ENCODE peak calls at places on chromosomes 2 and 18, in five cellular contexts. One of them, this sample, is unnamed.

GRCh38 chr18:59155140-59155539 is 15.5 kb downstream of the SEC11C start:
- DNase-seq in H1: no peak
- DNase-seq in HepG2: no peak
- DNase-seq in GM12878: no peak
- DNase-seq in HEK293T: no peak
- DNase-seq in this sample: no peak

GRCh38 chr2:179141206-179141605 is 91.3 kb upstream of the CCDC141 start:
- DNase-seq in HepG2: no peak
- DNase-seq in H1: no peak
- DNase-seq in HEK293T: no peak
- DNase-seq in GM12878: no peak
- DNase-seq in this sample: no peak

GRCh38 chr2:68548396-68548795 is 81.0 kb downstream of the APLF start:
- DNase-seq in H1: no peak
- DNase-seq in HEK293T: no peak
- DNase-seq in GM12878: no peak
- DNase-seq in HepG2: no peak
- DNase-seq in this sample: no peak

GRCh38 chr2:181306785-181307184 is 150.4 kb upstream of the ITGA4 start:
- DNase-seq in HepG2: no peak
- DNase-seq in H1: no peak
- DNase-seq in HEK293T: no peak
- DNase-seq in GM12878: no peak
- DNase-seq in this sample: no peak

GRCh38 chr2:190415794-190416729 is 7.9 kb downstream of the MFSD6 start:
- DNase-seq in H1: no peak
- DNase-seq in HEK293T: no peak
- DNase-seq in GM12878: no peak
- DNase-seq in HepG2: no peak
- DNase-seq in this sample: no peak

GRCh38 chr2:9972621-9973445 is 21.3 kb downstream of the GRHL1 start:
- DNase-seq in H1: no peak
- DNase-seq in GM12878: no peak
- DNase-seq in HepG2: no peak
- DNase-seq in HEK293T: no peak
- DNase-seq in this sample: no peak

GRCh38 chr2:62999905-63000304 is 50.7 kb upstream of the OTX1 start:
- DNase-seq in HepG2: no peak
- DNase-seq in GM12878: no peak
- DNase-seq in HEK293T: no peak
- DNase-seq in H1: no peak
- DNase-seq in this sample: no peak

GRCh38 chr2:85245891-85246290 is 81.9 kb downstream of the TGOLN2 start:
- DNase-seq in HepG2: no peak
- DNase-seq in GM12878: no peak
- DNase-seq in HEK293T: no peak
- DNase-seq in H1: no peak
- DNase-seq in this sample: no peak

GRCh38 chr2:230816735-230817134 is 48.0 kb upstream of the ITM2C start:
- DNase-seq in HepG2: no peak
- DNase-seq in H1: no peak
- DNase-seq in HEK293T: no peak
- DNase-seq in GM12878: no peak
- DNase-seq in this sample: no peak

GRCh38 chr2:100742884-100743283 is 77.1 kb upstream of the NPAS2 start:
- DNase-seq in GM12878: no peak
- DNase-seq in H1: no peak
- DNase-seq in HEK293T: no peak
- DNase-seq in HepG2: peak; percentile 27
- DNase-seq in this sample: no peak

GRCh38 chr2:69514406-69514805 is 77.2 kb upstream of the NFU1 start:
- DNase-seq in HEK293T: no peak
- DNase-seq in HepG2: no peak
- DNase-seq in GM12878: no peak
- DNase-seq in H1: no peak
- DNase-seq in this sample: peak; percentile 42

GRCh38 chr18:35345460-35345921 is 1.3 kb upstream of the ZNF24 start:
- DNase-seq in HepG2: peak; percentile 79
- DNase-seq in HEK293T: peak; percentile 33
- DNase-seq in GM12878: peak; percentile 17
- DNase-seq in H1: no peak
- DNase-seq in this sample: no peak

GRCh38 chr2:38750793-38751042 is 443 bp downstream of the SRSF7 start:
- DNase-seq in HEK293T: peak; percentile 45
- DNase-seq in H1: no peak
- DNase-seq in HepG2: no peak
- DNase-seq in GM12878: no peak
- DNase-seq in this sample: peak; percentile 27

GRCh38 chr2:42863751-42864150 is 71.4 kb upstream of the HAAO start:
- DNase-seq in GM12878: no peak
- DNase-seq in H1: no peak
- DNase-seq in HEK293T: no peak
- DNase-seq in HepG2: no peak
- DNase-seq in this sample: no peak

GRCh38 chr2:197675711-197676188 is 363 bp upstream of the RFTN2 start:
- DNase-seq in HEK293T: peak; percentile 23
- DNase-seq in H1: no peak
- DNase-seq in HepG2: no peak
- DNase-seq in GM12878: no peak
- DNase-seq in this sample: no peak

DNA sequence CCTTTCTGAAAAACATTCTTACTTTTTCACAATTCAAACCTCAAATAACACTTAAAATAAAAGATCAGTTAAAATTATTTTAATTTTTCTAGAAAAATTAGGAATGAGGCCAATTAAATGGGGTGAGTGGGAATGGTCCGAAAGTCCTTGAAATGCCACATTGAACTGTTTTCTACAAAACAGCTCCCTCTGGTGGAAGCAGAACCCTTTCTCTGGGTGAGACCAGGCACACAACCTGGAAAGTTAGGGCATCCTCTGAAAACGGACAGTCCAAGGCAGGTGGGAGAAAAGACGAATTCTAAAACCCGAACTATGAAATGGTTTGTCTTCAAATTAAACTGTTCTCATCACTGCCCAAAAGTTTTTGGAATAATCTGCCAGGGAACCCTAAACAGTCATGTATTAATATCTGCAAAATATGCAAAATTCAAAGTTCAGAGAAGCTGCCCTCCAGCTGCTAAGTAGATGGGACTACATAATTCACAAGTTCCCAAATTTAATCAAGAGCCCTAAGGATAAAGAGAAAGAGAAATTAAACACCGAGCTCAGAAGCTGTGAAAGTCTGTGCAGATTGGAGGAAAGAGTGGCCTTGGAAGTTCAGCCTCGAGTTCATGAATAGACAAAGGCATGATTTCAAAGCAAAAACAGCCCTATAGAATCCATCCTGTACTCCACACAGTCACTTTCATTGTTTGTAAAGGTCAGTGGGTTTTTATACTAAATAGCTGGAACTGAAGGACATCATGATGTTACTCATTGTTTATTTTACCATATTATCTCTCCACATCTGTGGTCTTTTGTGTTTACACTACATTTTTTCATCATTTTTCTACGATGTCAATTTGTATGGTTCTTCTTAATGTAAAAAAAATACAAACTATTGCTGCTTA is 108.3 kb downstream of the PIEZO2 start:
- DNase-seq in GM12878: no peak
- DNase-seq in HEK293T: peak; percentile 46
- DNase-seq in H1: no peak
- DNase-seq in HepG2: peak; percentile 94
- DNase-seq in this sample: peak; percentile 22
- TF ChIP-seq SUZ12 in GM12878: no peak
- TF ChIP-seq SUZ12 in HEK293T: no peak
- TF ChIP-seq SUZ12 in H1: no peak
- TF ChIP-seq SUZ12 in HepG2: no peak
- TF ChIP-seq SUZ12 in this sample: no peak

DNA sequence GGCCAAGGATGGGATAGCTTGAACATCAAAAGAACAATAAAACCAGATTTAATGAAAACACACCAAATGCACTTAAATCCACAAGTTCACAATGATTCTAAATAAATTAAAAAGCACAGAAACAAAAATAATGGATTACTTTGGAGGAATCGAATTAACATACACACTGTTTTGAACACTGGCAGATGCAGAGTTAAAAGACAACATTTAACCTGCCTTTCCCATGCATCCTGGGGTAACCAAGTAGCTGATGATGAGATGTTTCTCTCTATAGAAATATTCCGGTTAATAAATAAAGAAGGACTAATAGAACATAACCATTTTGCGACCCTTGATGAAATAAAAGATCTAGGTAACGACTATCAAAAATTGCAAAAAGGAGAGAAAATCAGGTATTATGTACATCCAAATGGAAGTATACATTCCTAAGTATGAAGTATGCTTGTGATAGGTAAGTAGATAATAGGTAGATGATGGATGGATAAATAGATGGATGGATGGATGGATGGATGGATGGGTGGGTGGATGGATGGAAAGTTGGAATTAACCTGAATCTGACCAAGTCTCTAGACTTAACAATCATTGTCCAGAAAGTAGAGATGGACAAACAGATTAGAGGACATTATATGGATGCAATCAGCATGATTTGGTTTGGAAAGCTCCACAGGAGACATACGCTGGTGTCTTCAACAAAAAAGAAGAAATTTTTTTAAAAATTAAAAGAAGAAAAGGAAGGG is 57.4 kb upstream of the MYCN start:
- DNase-seq in HEK293T: no peak
- DNase-seq in GM12878: no peak
- DNase-seq in HepG2: no peak
- DNase-seq in H1: no peak
- DNase-seq in this sample: no peak
- TF ChIP-seq SUZ12 in HEK293T: no peak
- TF ChIP-seq SUZ12 in GM12878: no peak
- TF ChIP-seq SUZ12 in HepG2: no peak
- TF ChIP-seq SUZ12 in H1: no peak
- TF ChIP-seq SUZ12 in this sample: no peak

DNA sequence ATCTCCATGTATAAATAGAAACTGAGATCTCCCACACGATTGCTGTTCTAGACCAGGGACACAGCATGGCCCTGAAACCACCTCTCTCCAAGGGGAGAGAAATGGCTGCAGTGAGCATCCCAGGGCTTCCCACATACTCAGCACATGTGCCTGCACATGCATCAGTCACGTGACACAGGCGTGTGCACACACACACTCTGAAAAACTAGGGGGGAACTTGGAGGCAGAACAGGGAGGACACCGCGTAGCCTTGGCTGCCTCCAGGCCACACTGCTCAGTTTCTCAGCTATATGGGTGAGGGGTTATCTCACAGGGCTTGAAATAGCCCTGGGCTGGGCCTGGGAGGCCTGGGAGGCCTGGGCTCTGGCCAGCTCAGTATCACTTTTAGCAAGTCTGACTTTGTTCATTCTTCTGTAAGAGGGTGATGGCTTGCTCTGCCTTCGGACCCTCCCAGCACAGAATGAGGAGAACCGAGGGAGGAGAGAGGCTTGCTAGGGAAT is 66.9 kb downstream of the EMX1 start:
- DNase-seq in H1: no peak
- DNase-seq in HEK293T: no peak
- DNase-seq in HepG2: no peak
- DNase-seq in GM12878: no peak
- DNase-seq in this sample: no peak
- TF ChIP-seq SUZ12 in H1: no peak
- TF ChIP-seq SUZ12 in HEK293T: no peak
- TF ChIP-seq SUZ12 in HepG2: no peak
- TF ChIP-seq SUZ12 in GM12878: no peak
- TF ChIP-seq SUZ12 in this sample: no peak

DNA sequence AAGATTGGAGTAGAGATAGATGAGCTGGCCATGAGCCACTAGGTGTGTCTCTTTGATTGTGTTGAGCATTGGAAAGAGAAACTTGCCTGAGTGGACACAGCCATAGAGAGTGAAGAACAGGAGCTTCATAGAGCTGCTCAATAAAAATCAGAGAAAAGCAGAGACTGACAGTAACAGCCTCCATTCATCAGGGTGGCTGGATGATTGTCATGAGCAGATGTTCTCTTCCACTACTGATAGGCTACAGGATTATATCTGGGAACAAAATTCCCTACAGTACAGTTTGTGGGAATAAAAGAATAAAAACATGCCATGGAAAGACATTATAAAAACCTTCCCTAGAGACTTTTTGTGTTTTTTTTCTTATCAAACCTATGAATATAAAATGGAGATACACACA is 404.8 kb upstream of the ACVR2A start:
- DNase-seq in HEK293T: no peak
- DNase-seq in GM12878: no peak
- DNase-seq in H1: no peak
- DNase-seq in HepG2: no peak
- DNase-seq in this sample: no peak
- TF ChIP-seq SUZ12 in HEK293T: no peak
- TF ChIP-seq SUZ12 in GM12878: no peak
- TF ChIP-seq SUZ12 in H1: no peak
- TF ChIP-seq SUZ12 in HepG2: no peak
- TF ChIP-seq SUZ12 in this sample: no peak

GRCh38 chr2:71887196-71887595 is 260.5 kb downstream of the CYP26B1 start:
- DNase-seq in GM12878: no peak
- DNase-seq in H1: no peak
- DNase-seq in HepG2: no peak
- DNase-seq in HEK293T: no peak
- DNase-seq in this sample: no peak

GRCh38 chr2:71891155-71891554 is 256.5 kb downstream of the CYP26B1 start:
- DNase-seq in H1: no peak
- DNase-seq in GM12878: no peak
- DNase-seq in HEK293T: no peak
- DNase-seq in HepG2: no peak
- DNase-seq in this sample: no peak

GRCh38 chr2:71889991-71890684 is 257.5 kb downstream of the CYP26B1 start:
- DNase-seq in HepG2: no peak
- DNase-seq in H1: no peak
- DNase-seq in HEK293T: no peak
- DNase-seq in GM12878: no peak
- DNase-seq in this sample: no peak

GRCh38 chr2:71886241-71886640 is 261.4 kb downstream of the CYP26B1 start:
- DNase-seq in H1: no peak
- DNase-seq in GM12878: no peak
- DNase-seq in HEK293T: no peak
- DNase-seq in HepG2: no peak
- DNase-seq in this sample: no peak

DNA sequence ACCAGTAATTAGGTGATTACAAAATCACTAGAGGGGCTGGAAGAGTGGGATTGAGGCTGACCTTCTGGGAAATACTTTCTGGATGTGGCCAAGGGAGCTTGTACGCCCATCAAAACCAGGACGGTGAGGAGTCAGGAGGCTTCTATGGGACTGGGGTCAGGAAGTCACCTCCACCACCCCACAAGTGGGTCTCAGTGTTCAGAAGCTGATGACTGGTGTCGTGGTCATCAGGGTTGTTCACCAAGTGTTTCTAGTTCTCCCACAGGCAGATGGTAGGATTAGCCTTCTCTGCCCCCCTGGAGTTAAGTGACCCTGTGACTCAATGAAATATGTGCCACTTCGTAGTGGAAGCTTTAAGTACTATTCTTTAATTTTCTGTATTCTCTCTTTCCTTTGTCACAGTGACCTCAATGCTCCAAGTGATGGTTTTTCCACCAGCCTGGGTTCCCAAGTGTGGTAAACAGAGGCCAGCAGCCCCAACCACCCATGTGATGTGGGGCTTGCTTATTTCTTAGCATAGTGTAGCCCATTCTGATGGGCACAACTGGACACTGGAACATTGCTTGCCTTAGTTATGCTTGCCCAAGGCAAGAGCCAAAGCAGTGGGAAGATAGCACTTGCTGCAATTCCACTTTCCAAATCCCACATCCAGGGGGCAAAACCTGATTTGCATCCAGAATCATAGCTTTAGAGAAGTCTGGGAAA is 258.8 kb downstream of the CYP26B1 start:
- DNase-seq in GM12878: no peak
- DNase-seq in HEK293T: no peak
- DNase-seq in H1: no peak
- DNase-seq in HepG2: no peak
- DNase-seq in this sample: no peak
- TF ChIP-seq SUZ12 in GM12878: no peak
- TF ChIP-seq SUZ12 in HEK293T: no peak
- TF ChIP-seq SUZ12 in H1: no peak
- TF ChIP-seq SUZ12 in HepG2: no peak
- TF ChIP-seq SUZ12 in this sample: no peak